ENCODE peak calls at places on chromosome 19, in nine cellular contexts. F is transverse colon; X is posterior cingulate gyrus; R is GM12865; G is activated naive CD8-positive, alpha-beta T cell treated with anti-CD3 and anti-CD28 coated beads for 36 hours; D is DMS153; T is NCI-H1092; A is activated naive CD4-positive, alpha-beta T cell treated with anti-CD3 and anti-CD28 coated beads, Interleukin-2, amount 50 U/mL, for 16 hours; S is stimulated activated CD4-positive, alpha-beta T cell treated with anti-CD3 and anti-CD28 coated beads, Interleukin-2, amount 100 ng/mL, for 48 hours. Z is an unnamed sample.

GRCh38 chr19:50835785-50836542 is 2.6 kb upstream of the KLK15 start:
- DNase-seq in F (peak), S (peak), A (peak), R (peak), T (peak), G (peak), X (peak), D (peak), Z (peak)

GRCh38 chr19:3368441-3368795 is 2.0 kb downstream of the NFIC start:
- DNase-seq in G (no peak), F (no peak), S (no peak), T (no peak), R (no peak), X (no peak), A (no peak), D (no peak), Z (no peak)

GRCh38 chr19:18160792-18161690 is 8.1 kb downstream of the PIK3R2 start:
- DNase-seq in S (peak), F (peak), R (peak), X (peak), T (peak), D (peak), G (peak), A (peak), Z (peak)

GRCh38 chr19:12913011-12913561 is 6.0 kb downstream of the SYCE2 start:
- DNase-seq in S (no peak), X (peak), T (peak), A (no peak), R (no peak), F (peak), G (no peak), D (peak), Z (peak)

GRCh38 chr19:42185281-42185680 is 32.2 kb downstream of the DEDD2 start:
- DNase-seq in G (no peak), A (no peak), X (no peak), S (no peak), D (peak), T (no peak), F (no peak), R (peak), Z (peak)

GRCh38 chr19:13053761-13054604 is 48.7 kb downstream of the LYL1 start:
- DNase-seq in S (no peak), X (peak), A (no peak), R (no peak), T (no peak), G (no peak), D (no peak), F (peak), Z (no peak)

GRCh38 chr19:4518345-4519171 is at the start of gene PLIN4:
- DNase-seq in R (no peak), G (no peak), D (no peak), S (no peak), X (peak), A (no peak), F (peak), T (no peak), Z (no peak)

GRCh38 chr19:1407662-1408299 is 395 bp downstream of the DAZAP1 start:
- DNase-seq in F (peak), X (no peak), R (no peak), T (no peak), G (no peak), S (peak), A (peak), D (no peak), Z (no peak)

GRCh38 chr19:56105090-56105701 is 15.9 kb downstream of the ZNF787 start:
- DNase-seq in A (peak), G (peak), F (peak), S (peak), R (no peak), X (peak), D (peak), T (peak), Z (peak)

GRCh38 chr19:13796301-13797057 is 1.2 kb downstream of the ZSWIM4 start:
- DNase-seq in R (peak), A (no peak), G (no peak), D (no peak), F (peak), X (no peak), T (no peak), S (no peak), Z (no peak)

GRCh38 chr19:8367327-8368001 is 3.5 kb downstream of the ANGPTL4 start:
- DNase-seq in D (no peak), A (no peak), X (peak), S (no peak), F (peak), R (no peak), T (peak), G (no peak), Z (peak)

GRCh38 chr19:35265126-35265995 is 3.4 kb upstream of the USF2 start:
- DNase-seq in A (peak), X (peak), G (no peak), T (no peak), R (no peak), D (no peak), S (no peak), F (peak), Z (no peak)

GRCh38 chr19:14565765-14566711 is 5.8 kb downstream of the NDUFB7 start:
- DNase-seq in F (no peak), S (no peak), T (no peak), G (no peak), R (no peak), X (no peak), D (no peak), A (no peak), Z (no peak)

GRCh38 chr19:4456566-4456842 is 1.1 kb downstream of the UBXN6 start:
- DNase-seq in S (no peak), T (peak), A (no peak), R (no peak), D (no peak), X (no peak), F (peak), G (no peak), Z (peak)

GRCh38 chr19:43132696-43133095 is 50.2 kb upstream of the PSG2 start:
- DNase-seq in S (no peak), T (no peak), G (no peak), F (no peak), R (no peak), D (no peak), A (no peak), X (no peak), Z (no peak)

GRCh38 chr19:46840157-46840942 is 10.3 kb downstream of the AP2S1 start:
- DNase-seq in D (peak), G (peak), X (peak), R (peak), F (peak), A (peak), S (peak), T (peak), Z (peak)

GRCh38 chr19:41261474-41262190 is 2.5 kb upstream of the HNRNPUL1 start:
- DNase-seq in X (no peak), A (no peak), R (no peak), S (no peak), F (no peak), T (no peak), G (no peak), D (no peak), Z (no peak)

GRCh38 chr19:50501186-50501567 is 9.8 kb downstream of the JOSD2 start:
- DNase-seq in S (no peak), G (no peak), X (peak), T (no peak), A (no peak), R (no peak), F (no peak), D (no peak), Z (peak)

GRCh38 chr19:4278010-4278409 is 1.1 kb upstream of the SHD start:
- DNase-seq in S (no peak), R (no peak), A (no peak), X (no peak), G (no peak), T (no peak), D (no peak), F (no peak), Z (no peak)

GRCh38 chr19:7541828-7542443 is 6.4 kb downstream of the PNPLA6 start:
- DNase-seq in X (no peak), R (no peak), S (no peak), A (no peak), G (no peak), T (no peak), D (no peak), F (no peak), Z (no peak)

GRCh38 chr19:5560156-5560555 is 7.6 kb downstream of the TINCR start:
- DNase-seq in F (no peak), R (no peak), G (no peak), A (no peak), X (peak), S (no peak), T (no peak), D (no peak), Z (no peak)

GRCh38 chr19:17555929-17556813 is 722 bp downstream of the COLGALT1 start:
- DNase-seq in R (peak), X (peak), A (no peak), G (no peak), S (peak), F (peak), D (no peak), T (no peak), Z (peak)

GRCh38 chr19:56712609-56713008 is 41.1 kb upstream of the ZNF835 start:
- DNase-seq in T (no peak), R (no peak), F (no peak), A (no peak), D (no peak), G (no peak), S (no peak), X (peak), Z (no peak)

GRCh38 chr19:57305056-57305455 is 15.2 kb upstream of the ZNF543 start:
- DNase-seq in A (no peak), D (no peak), G (no peak), S (no peak), T (no peak), R (no peak), F (no peak), X (no peak), Z (no peak)

Z was measured in small intestine.